ENCODE peak calls at places on chromosomes 6 and 20, in four cellular contexts. One of them, this sample, is unnamed.

GRCh38 chr20:23446505-23446904 is 6.2 kb downstream of the CST11 start:
- DNase-seq in cardiac fibroblast: peak; percentile 63
- DNase-seq in heart right ventricle: peak; percentile 49
- DNase-seq in mammary epithelial cell: no peak
- DNase-seq in this sample: peak; percentile 23

GRCh38 chr20:49380245-49380875 is 102.1 kb downstream of the KCNB1 start:
- DNase-seq in cardiac fibroblast: no peak
- DNase-seq in heart right ventricle: no peak
- DNase-seq in mammary epithelial cell: no peak
- DNase-seq in this sample: no peak

GRCh38 chr6:82841309-82841708 is 224.3 kb downstream of the UBE3D start:
- DNase-seq in cardiac fibroblast: no peak
- DNase-seq in heart right ventricle: no peak
- DNase-seq in mammary epithelial cell: no peak
- DNase-seq in this sample: no peak

GRCh38 chr6:74585779-74586178 is 620.1 kb downstream of the COL12A1 start:
- DNase-seq in cardiac fibroblast: peak; percentile 31
- DNase-seq in heart right ventricle: no peak
- DNase-seq in mammary epithelial cell: peak; percentile 39
- DNase-seq in this sample: peak; percentile 51

GRCh38 chr6:83215131-83216047 is 22.2 kb downstream of the RWDD2A start:
- DNase-seq in cardiac fibroblast: peak; percentile 89
- DNase-seq in heart right ventricle: peak; percentile 21
- DNase-seq in mammary epithelial cell: peak; percentile 51
- DNase-seq in this sample: peak; percentile 74

GRCh38 chr6:113560908-113561307 is 296.2 kb upstream of the MARCKS start:
- DNase-seq in cardiac fibroblast: peak; percentile 68
- DNase-seq in heart right ventricle: no peak
- DNase-seq in mammary epithelial cell: peak; percentile 78
- DNase-seq in this sample: peak; percentile 76

GRCh38 chr20:57667924-57668782 is 41.7 kb downstream of the PMEPA1 start:
- DNase-seq in cardiac fibroblast: no peak
- DNase-seq in heart right ventricle: no peak
- DNase-seq in mammary epithelial cell: no peak
- DNase-seq in this sample: no peak

GRCh38 chr20:57047281-57048026 is 219.0 kb downstream of the BMP7 start:
- DNase-seq in cardiac fibroblast: no peak
- DNase-seq in heart right ventricle: no peak
- DNase-seq in mammary epithelial cell: no peak
- DNase-seq in this sample: no peak

GRCh38 chr6:99736302-99736701 is 129.7 kb downstream of the PRDM13 start:
- DNase-seq in cardiac fibroblast: no peak
- DNase-seq in heart right ventricle: no peak
- DNase-seq in mammary epithelial cell: no peak
- DNase-seq in this sample: no peak

GRCh38 chr20:15154070-15154469 is 816.7 kb upstream of the FLRT3 start:
- DNase-seq in cardiac fibroblast: no peak
- DNase-seq in heart right ventricle: no peak
- DNase-seq in mammary epithelial cell: peak; percentile 68
- DNase-seq in this sample: no peak

GRCh38 chr6:147099974-147100373 is 104.2 kb upstream of the STXBP5 start:
- DNase-seq in cardiac fibroblast: peak; percentile 70
- DNase-seq in heart right ventricle: no peak
- DNase-seq in mammary epithelial cell: peak; percentile 6
- DNase-seq in this sample: peak; percentile 85

GRCh38 chr20:43937586-43937985 is 22.9 kb downstream of the TOX2 start:
- DNase-seq in cardiac fibroblast: peak; percentile 81
- DNase-seq in heart right ventricle: no peak
- DNase-seq in mammary epithelial cell: no peak
- DNase-seq in this sample: peak; percentile 84

GRCh38 chr6:157251565-157252247 is 71.6 kb downstream of the TMEM242 start:
- DNase-seq in cardiac fibroblast: no peak
- DNase-seq in heart right ventricle: no peak
- DNase-seq in mammary epithelial cell: no peak
- DNase-seq in this sample: no peak

GRCh38 chr6:128070406-128070805 is 169.5 kb upstream of the THEMIS start:
- DNase-seq in cardiac fibroblast: peak; percentile 20
- DNase-seq in heart right ventricle: no peak
- DNase-seq in mammary epithelial cell: no peak
- DNase-seq in this sample: peak; percentile 57

GRCh38 chr6:154386848-154387717 is 30.5 kb upstream of the IPCEF1 start:
- DNase-seq in cardiac fibroblast: peak; percentile 80
- DNase-seq in heart right ventricle: no peak
- DNase-seq in mammary epithelial cell: peak; percentile 73
- DNase-seq in this sample: peak; percentile 90

GRCh38 chr20:35893942-35894341 is 60.4 kb downstream of the SCAND1 start:
- DNase-seq in cardiac fibroblast: no peak
- DNase-seq in heart right ventricle: no peak
- DNase-seq in mammary epithelial cell: no peak
- DNase-seq in this sample: no peak

GRCh38 chr20:6632187-6632586 is 135.3 kb upstream of the BMP2 start:
- DNase-seq in cardiac fibroblast: peak; percentile 32
- DNase-seq in heart right ventricle: peak; percentile 17
- DNase-seq in mammary epithelial cell: peak; percentile 45
- DNase-seq in this sample: peak; percentile 55

GRCh38 chr20:6635034-6635736 is 132.3 kb upstream of the BMP2 start:
- DNase-seq in cardiac fibroblast: peak; percentile 40
- DNase-seq in heart right ventricle: no peak
- DNase-seq in mammary epithelial cell: no peak
- DNase-seq in this sample: no peak

GRCh38 chr20:6641012-6641411 is 126.5 kb upstream of the BMP2 start:
- DNase-seq in cardiac fibroblast: no peak
- DNase-seq in heart right ventricle: no peak
- DNase-seq in mammary epithelial cell: no peak
- DNase-seq in this sample: no peak

GRCh38 chr20:6637160-6637579 is 130.3 kb upstream of the BMP2 start:
- DNase-seq in cardiac fibroblast: no peak
- DNase-seq in heart right ventricle: no peak
- DNase-seq in mammary epithelial cell: no peak
- DNase-seq in this sample: no peak

DNA sequence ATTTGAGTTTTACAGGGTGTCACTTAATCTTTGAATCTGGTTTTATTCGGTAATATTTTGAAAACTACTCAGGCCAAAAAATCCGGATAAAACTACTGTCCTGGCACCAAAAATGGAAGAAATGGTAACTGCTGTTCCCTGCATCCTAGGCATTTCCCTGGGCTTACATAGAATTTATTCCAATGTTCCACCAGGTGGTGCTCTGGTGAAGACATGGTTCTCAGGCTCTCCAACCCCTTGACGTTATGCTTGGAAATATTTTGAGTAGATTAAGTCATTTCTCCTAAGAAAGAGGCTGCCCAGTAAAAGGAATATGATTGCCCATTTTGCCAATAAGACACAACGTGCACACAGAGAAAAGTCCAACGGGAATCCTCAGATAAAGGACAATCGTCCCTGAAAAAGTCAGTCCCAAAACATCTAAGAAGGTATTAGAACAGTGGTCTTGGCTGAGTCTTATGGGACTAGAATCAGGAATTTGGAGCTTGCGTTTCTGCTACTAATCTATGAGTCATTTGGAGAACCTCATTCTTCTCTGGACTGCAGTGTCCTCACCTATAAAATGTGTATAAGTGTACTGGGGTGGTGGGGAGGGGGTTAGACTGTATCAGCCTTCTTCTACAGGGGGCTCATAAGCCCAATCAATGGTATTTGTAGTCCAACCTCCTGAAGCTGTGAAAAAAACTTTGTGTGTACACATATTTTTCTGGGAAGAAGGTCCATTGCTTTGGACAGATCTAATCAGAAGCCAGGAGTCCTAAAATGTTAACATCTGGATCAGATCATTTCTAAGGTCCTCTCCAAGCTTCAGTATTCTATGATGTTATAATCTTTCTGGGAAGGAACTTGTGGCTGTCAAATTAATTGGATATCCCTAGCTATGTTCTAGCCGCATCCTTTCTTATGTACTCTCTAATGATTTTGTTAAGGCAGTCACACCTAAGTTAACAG is 131.0 kb upstream of the BMP2 start:
- DNase-seq in cardiac fibroblast: peak; percentile 77
- DNase-seq in heart right ventricle: no peak
- DNase-seq in mammary epithelial cell: peak; percentile 64
- DNase-seq in this sample: peak; percentile 78
- TF ChIP-seq CTCF in cardiac fibroblast: peak; percentile 76
- TF ChIP-seq CTCF in heart right ventricle: peak; percentile 49
- TF ChIP-seq CTCF in mammary epithelial cell: peak; percentile 65
- TF ChIP-seq CTCF in this sample: peak; percentile 60

DNA sequence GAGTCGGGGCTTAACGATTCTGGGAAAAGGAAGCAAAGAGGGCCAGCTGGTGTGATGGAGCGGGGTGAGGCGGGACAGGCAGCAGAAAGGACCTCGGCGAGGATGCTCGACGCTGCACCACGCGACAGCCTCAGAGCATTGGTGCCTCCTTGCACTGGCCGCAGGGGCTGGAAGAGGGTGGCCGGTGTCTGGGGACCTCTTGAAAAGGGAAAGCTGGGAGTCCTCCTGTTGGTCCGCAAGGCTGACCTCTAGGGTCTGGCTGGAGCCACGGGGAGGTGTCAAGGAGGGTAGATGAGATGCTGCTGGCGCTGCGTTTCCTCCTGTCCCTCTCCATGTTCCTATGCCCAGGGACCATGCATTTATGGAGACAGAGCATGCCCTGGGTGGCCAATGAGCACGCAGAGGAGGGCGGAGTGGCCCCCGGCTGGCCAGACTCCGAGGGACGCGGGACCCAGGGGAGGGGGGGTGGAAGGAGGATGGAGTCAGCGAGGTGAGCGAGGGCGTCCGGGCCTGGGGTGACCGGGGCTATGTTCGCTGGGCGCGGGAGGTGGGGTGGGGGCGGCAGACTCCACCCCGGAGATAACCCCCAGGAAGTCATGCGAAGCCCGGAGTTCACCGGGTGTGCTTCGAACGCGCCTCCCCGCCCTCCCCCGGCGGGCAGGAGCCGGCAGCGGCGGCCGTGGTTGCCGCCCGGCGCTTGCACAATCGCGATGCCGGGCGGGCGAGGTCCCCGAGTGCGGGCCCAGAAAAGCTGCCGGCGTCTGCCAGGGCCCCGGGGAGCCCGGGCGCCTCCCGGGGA is at the start of gene CYP24A1:
- DNase-seq in cardiac fibroblast: no peak
- DNase-seq in heart right ventricle: no peak
- DNase-seq in mammary epithelial cell: peak; percentile 23
- DNase-seq in this sample: no peak
- H3K4me3 ChIP-seq in cardiac fibroblast: no peak within 1 kb of the TSS
- H3K4me3 ChIP-seq in heart right ventricle: peak within 1 kb of the TSS; percentile 13
- H3K4me3 ChIP-seq in mammary epithelial cell: peak within 1 kb of the TSS; percentile 23
- H3K4me3 ChIP-seq in this sample: no peak within 1 kb of the TSS

DNA sequence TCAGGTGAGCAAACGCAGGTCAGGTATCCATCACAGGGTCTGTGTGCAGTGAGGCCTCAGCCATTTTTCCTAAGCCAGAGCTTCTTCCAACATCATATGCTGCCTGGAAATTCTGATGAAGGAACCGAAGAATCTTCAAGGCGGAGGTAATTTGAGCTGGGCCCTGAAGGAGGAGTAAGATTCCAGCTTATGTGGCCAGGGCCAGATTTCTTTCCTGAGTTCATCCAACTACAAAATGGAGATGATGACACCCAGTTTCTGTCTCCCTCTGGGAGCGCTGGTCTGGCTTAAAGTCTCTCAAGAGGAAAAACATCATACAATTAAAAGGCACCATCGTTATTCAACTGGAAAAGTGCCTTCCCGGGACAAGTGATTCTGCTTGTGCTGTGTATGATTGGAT is 6.9 kb upstream of the MANBAL start:
- DNase-seq in cardiac fibroblast: peak; percentile 84
- DNase-seq in heart right ventricle: no peak
- DNase-seq in mammary epithelial cell: peak; percentile 55
- DNase-seq in this sample: peak; percentile 66
- TF ChIP-seq CTCF in cardiac fibroblast: peak; percentile 63
- TF ChIP-seq CTCF in heart right ventricle: no peak
- TF ChIP-seq CTCF in mammary epithelial cell: peak; percentile 62
- TF ChIP-seq CTCF in this sample: peak; percentile 67

GRCh38 chr6:41037107-41037900 is 1.7 kb downstream of the UNC5CL start:
- DNase-seq in cardiac fibroblast: peak; percentile 34
- DNase-seq in heart right ventricle: no peak
- DNase-seq in mammary epithelial cell: peak; percentile 23
- DNase-seq in this sample: no peak
- H3K4me3 ChIP-seq in cardiac fibroblast: no peak overlapping the region
- H3K4me3 ChIP-seq in heart right ventricle: no peak overlapping the region
- H3K4me3 ChIP-seq in mammary epithelial cell: no peak overlapping the region
- H3K4me3 ChIP-seq in this sample: no peak overlapping the region

GRCh38 chr6:43856005-43856765 is 86.2 kb downstream of the VEGFA start:
- DNase-seq in cardiac fibroblast: peak; percentile 30
- DNase-seq in heart right ventricle: peak; percentile 30
- DNase-seq in mammary epithelial cell: peak; percentile 45
- DNase-seq in this sample: peak; percentile 36
- TF ChIP-seq CTCF in cardiac fibroblast: peak; percentile 31
- TF ChIP-seq CTCF in heart right ventricle: peak; percentile 45
- TF ChIP-seq CTCF in mammary epithelial cell: peak; percentile 36
- TF ChIP-seq CTCF in this sample: peak; percentile 41

GRCh38 chr6:16473184-16473907 is 235.0 kb downstream of the GMPR start:
- DNase-seq in cardiac fibroblast: no peak
- DNase-seq in heart right ventricle: no peak
- DNase-seq in mammary epithelial cell: no peak
- DNase-seq in this sample: no peak
- H3K4me3 ChIP-seq in cardiac fibroblast: no peak overlapping the region
- H3K4me3 ChIP-seq in heart right ventricle: no peak overlapping the region
- H3K4me3 ChIP-seq in mammary epithelial cell: no peak overlapping the region
- H3K4me3 ChIP-seq in this sample: no peak overlapping the region

DNA sequence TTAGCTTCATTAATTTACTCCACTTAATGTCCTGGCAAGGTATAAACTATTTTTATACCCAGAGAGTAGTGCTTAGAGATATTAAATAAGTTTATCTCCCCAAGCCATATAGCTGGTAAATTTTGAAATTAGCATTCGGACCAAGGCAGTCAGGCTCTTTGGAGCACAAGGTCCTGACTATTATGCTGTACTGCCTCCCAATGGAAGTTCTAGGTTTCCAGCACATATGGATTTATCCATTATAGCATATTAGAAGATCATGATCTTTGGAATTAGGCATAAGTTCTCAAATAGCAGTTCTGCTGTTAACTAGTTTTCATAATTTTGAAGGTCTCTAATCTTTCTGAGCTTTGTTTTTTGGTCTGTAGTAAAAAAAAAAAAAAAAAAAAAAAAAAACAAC is 835.3 kb upstream of the EPHA7 start:
- DNase-seq in cardiac fibroblast: peak; percentile 0
- DNase-seq in heart right ventricle: no peak
- DNase-seq in mammary epithelial cell: no peak
- DNase-seq in this sample: peak; percentile 17
- TF ChIP-seq CTCF in cardiac fibroblast: peak; percentile 2
- TF ChIP-seq CTCF in heart right ventricle: no peak
- TF ChIP-seq CTCF in mammary epithelial cell: peak; percentile 25
- TF ChIP-seq CTCF in this sample: peak; percentile 37

GRCh38 chr6:43768983-43769525 is 957 bp upstream of the VEGFA start:
- DNase-seq in cardiac fibroblast: peak; percentile 97
- DNase-seq in heart right ventricle: peak; percentile 76
- DNase-seq in mammary epithelial cell: no peak
- DNase-seq in this sample: peak; percentile 77
- H3K4me3 ChIP-seq in cardiac fibroblast: no peak overlapping the region
- H3K4me3 ChIP-seq in heart right ventricle: peak overlapping the region; percentile 96
- H3K4me3 ChIP-seq in mammary epithelial cell: no peak overlapping the region
- H3K4me3 ChIP-seq in this sample: no peak overlapping the region

This sample was measured in astrocyte of the spinal cord.